ENCODE peak calls at places on chromosomes 2 and 18, in nine cellular contexts. A, W, I, R, X, N, F, Y and C are unnamed samples.

GRCh38 chr2:49702740-49703139 is 548.4 kb upstream of the FSHR start:
- DNase-seq in A (no peak), W (no peak), I (no peak), R (no peak), X (no peak), N (no peak), F (no peak), Y (no peak), C (no peak)

GRCh38 chr2:192000196-192000990 is 153.5 kb upstream of the CAVIN2 start:
- DNase-seq in A (no peak), W (peak), I (no peak), R (no peak), X (no peak), N (no peak), F (no peak), Y (no peak), C (no peak)

GRCh38 chr18:57913686-57914085 is 110.6 kb upstream of the ATP8B1 start:
- DNase-seq in A (no peak), W (no peak), I (no peak), R (no peak), X (no peak), N (no peak), F (peak), Y (no peak), C (no peak)

GRCh38 chr18:48782381-48782841 is 168.4 kb downstream of the SMAD7 start:
- DNase-seq in A (no peak), W (no peak), I (no peak), R (no peak), X (no peak), N (no peak), F (no peak), Y (no peak), C (no peak)

GRCh38 chr2:131646669-131647297 is 119.1 kb downstream of the CCDC74A start:
- DNase-seq in A (no peak), W (no peak), I (no peak), R (no peak), X (no peak), N (peak), F (no peak), Y (peak), C (peak)

GRCh38 chr2:231683292-231683898 is 24.9 kb upstream of the PTMA start:
- DNase-seq in A (no peak), W (no peak), I (no peak), R (no peak), X (no peak), N (no peak), F (no peak), Y (no peak), C (no peak)

GRCh38 chr2:42999391-42999811 is 207.0 kb upstream of the HAAO start:
- DNase-seq in A (no peak), W (peak), I (no peak), R (peak), X (no peak), N (no peak), F (no peak), Y (no peak), C (no peak)

GRCh38 chr2:148103946-148104345 is 83.1 kb downstream of the MBD5 start:
- DNase-seq in A (no peak), W (no peak), I (no peak), R (no peak), X (no peak), N (no peak), F (no peak), Y (no peak), C (no peak)

GRCh38 chr18:13387856-13388548 is 169.4 kb downstream of the LDLRAD4 start:
- DNase-seq in A (peak), W (no peak), I (no peak), R (no peak), X (no peak), N (no peak), F (no peak), Y (no peak), C (no peak)
- H3K4me3 ChIP-seq in A (no peak), W (no peak), I (no peak), R (no peak), X (no peak), N (no peak), F (no peak), Y (no peak), C (no peak)

DNA sequence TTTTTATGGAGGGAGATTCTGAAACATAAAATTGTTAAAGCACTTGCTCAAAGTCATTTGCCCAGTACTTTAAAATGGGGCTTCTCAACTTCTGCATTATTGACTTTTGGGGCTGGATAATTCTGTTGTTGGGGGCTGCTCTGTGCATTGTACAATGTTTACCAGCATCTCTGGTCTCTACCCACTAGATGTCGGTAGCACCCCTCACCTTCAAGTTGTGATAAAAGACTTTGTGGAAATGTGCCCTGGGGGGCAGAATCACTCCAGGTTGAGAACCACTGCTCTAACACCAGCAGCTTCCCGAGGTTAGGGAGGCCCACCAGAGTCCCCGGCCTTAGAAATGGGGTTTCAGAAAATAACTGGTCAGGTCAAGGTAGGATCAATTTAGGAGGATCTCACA is 26.8 kb upstream of the CUL3 start:
- DNase-seq in A (no peak), W (no peak), I (peak), R (no peak), X (no peak), N (no peak), F (no peak), Y (no peak), C (no peak)
- TF ChIP-seq CTCF in A (peak), W (no peak), I (peak), R (no peak), X (no peak), N (no peak), F (no peak), Y (no peak), C (no peak)

GRCh38 chr18:23142285-23142929 is 7.1 kb downstream of the CABLES1 start:
- DNase-seq in A (no peak), W (peak), I (no peak), R (no peak), X (no peak), N (no peak), F (no peak), Y (no peak), C (no peak)

GRCh38 chr18:23141022-23141999 is 6.0 kb downstream of the CABLES1 start:
- DNase-seq in A (peak), W (no peak), I (no peak), R (peak), X (no peak), N (peak), F (no peak), Y (no peak), C (peak)

GRCh38 chr18:23143871-23144270 is 8.6 kb downstream of the CABLES1 start:
- DNase-seq in A (peak), W (no peak), I (no peak), R (no peak), X (no peak), N (peak), F (no peak), Y (peak), C (no peak)

GRCh38 chr18:23144628-23145027 is 9.3 kb downstream of the CABLES1 start:
- DNase-seq in A (no peak), W (no peak), I (no peak), R (no peak), X (no peak), N (no peak), F (no peak), Y (no peak), C (no peak)

GRCh38 chr18:23143059-23143831 is 8.0 kb downstream of the CABLES1 start:
- DNase-seq in A (no peak), W (peak), I (peak), R (peak), X (no peak), N (peak), F (no peak), Y (peak), C (no peak)
- H3K4me3 ChIP-seq in A (no peak), W (no peak), I (no peak), R (no peak), X (no peak), N (no peak), F (no peak), Y (no peak), C (no peak)

GRCh38 chr18:55775972-55776371 is 188.0 kb upstream of the TCF4 start:
- DNase-seq in A (no peak), W (no peak), I (no peak), R (no peak), X (no peak), N (no peak), F (no peak), Y (no peak), C (no peak)
- TF ChIP-seq CTCF in A (peak), W (no peak), I (no peak), R (no peak), X (peak), N (peak), F (peak), Y (no peak), C (no peak)

GRCh38 chr2:38076250-38076709 is 329 bp upstream of the CYP1B1 start:
- DNase-seq in A (peak), W (peak), I (no peak), R (peak), X (no peak), N (peak), F (no peak), Y (peak), C (peak)

GRCh38 chr2:38075436-38076249 is at the start of gene CYP1B1:
- DNase-seq in A (no peak), W (no peak), I (no peak), R (no peak), X (no peak), N (no peak), F (no peak), Y (no peak), C (no peak)

GRCh38 chr2:38073211-38074005 is 2.5 kb downstream of the CYP1B1 start:
- DNase-seq in A (peak), W (no peak), I (no peak), R (no peak), X (no peak), N (no peak), F (no peak), Y (peak), C (peak)

GRCh38 chr2:38074775-38075435 is 1.0 kb downstream of the CYP1B1 start:
- DNase-seq in A (peak), W (no peak), I (no peak), R (no peak), X (no peak), N (peak), F (no peak), Y (peak), C (peak)

DNA sequence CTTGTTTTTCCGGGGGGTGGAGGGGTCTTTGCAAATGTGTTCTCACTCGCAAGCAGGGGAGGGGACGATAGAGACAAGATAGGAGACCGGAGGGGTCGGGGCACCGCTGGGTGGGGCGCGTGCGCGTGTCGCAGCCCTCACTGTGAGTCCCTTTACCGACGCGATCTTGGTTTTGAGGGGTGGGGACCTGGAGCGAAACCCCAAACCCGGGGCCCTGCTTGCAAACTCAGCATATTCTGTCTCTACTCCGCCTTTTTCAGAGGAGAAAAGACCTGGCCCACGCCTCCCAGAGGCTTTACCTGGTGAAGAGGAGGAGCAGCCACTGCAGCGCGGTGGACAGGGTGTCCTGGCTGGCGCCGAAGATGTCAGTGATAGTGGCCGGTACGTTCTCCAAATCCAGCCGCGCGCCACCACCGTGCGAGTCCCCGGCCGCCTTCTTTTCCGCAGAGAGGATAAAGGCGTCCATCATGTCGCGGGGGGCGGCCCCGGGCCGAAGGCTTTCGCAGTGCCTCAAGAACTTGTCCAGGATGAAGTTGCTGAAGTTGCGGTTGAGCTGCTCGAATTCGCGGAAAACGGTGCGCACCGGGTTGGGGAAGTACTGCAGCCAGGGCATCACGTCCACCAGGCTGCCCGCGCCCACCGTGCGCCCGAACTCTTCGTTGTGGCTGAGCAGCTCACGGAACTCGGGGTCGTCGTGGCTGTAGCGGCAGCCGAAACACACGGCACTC is 1.7 kb downstream of the CYP1B1 start:
- DNase-seq in A (no peak), W (no peak), I (no peak), R (no peak), X (no peak), N (no peak), F (no peak), Y (peak), C (no peak)
- H3K4me3 ChIP-seq in A (peak), W (peak), I (no peak), R (no peak), X (peak), N (peak), F (peak), Y (peak), C (no peak)

GRCh38 chr18:39799010-39799409 is 2156.0 kb upstream of the PIK3C3 start:
- DNase-seq in A (peak), W (no peak), I (no peak), R (peak), X (no peak), N (peak), F (no peak), Y (peak), C (no peak)

GRCh38 chr18:39801010-39801409 is 2154.0 kb upstream of the PIK3C3 start:
- DNase-seq in A (no peak), W (no peak), I (no peak), R (no peak), X (no peak), N (no peak), F (no peak), Y (no peak), C (no peak)

GRCh38 chr18:39796413-39796812 is 2158.6 kb upstream of the PIK3C3 start:
- DNase-seq in A (no peak), W (no peak), I (no peak), R (no peak), X (no peak), N (no peak), F (no peak), Y (no peak), C (no peak)

GRCh38 chr18:39795350-39795749 is 2159.7 kb upstream of the PIK3C3 start:
- DNase-seq in A (no peak), W (no peak), I (no peak), R (no peak), X (no peak), N (no peak), F (no peak), Y (no peak), C (no peak)
- TF ChIP-seq CTCF in A (peak), W (no peak), I (no peak), R (no peak), X (no peak), N (peak), F (no peak), Y (peak), C (no peak)

GRCh38 chr18:27860701-27861107 is 316.2 kb downstream of the CDH2 start:
- DNase-seq in A (peak), W (peak), I (no peak), R (no peak), X (no peak), N (no peak), F (no peak), Y (peak), C (no peak)
- H3K4me3 ChIP-seq in A (no peak), W (no peak), I (no peak), R (no peak), X (no peak), N (no peak), F (no peak), Y (no peak), C (no peak)

GRCh38 chr2:172664766-172665165 is 70.9 kb upstream of the RAPGEF4 start:
- DNase-seq in A (no peak), W (no peak), I (no peak), R (no peak), X (no peak), N (no peak), F (no peak), Y (no peak), C (no peak)

GRCh38 chr2:172658945-172659344 is 76.7 kb upstream of the RAPGEF4 start:
- DNase-seq in A (no peak), W (no peak), I (no peak), R (no peak), X (no peak), N (no peak), F (no peak), Y (no peak), C (no peak)

GRCh38 chr2:172667926-172668325 is 67.7 kb upstream of the RAPGEF4 start:
- DNase-seq in A (peak), W (peak), I (no peak), R (no peak), X (no peak), N (no peak), F (no peak), Y (no peak), C (no peak)

DNA sequence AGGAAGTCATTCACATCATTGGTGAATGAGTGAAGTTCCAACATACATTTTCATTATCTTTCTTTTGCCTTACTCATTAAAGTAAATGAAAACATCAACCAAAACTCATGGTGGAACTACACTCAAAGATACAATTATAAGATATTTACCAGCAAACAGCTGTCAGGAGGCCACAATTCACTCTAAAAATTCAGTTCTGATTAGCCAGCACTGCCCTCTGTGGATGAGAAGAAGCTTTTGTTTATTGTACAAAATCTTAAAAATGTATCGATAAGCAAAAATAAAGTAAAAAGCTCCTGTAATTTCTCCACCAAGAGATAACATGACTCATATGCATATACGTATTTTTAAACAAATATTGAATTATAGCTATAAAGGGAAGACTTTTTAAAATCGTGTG is 73.5 kb upstream of the RAPGEF4 start:
- DNase-seq in A (no peak), W (no peak), I (no peak), R (no peak), X (no peak), N (no peak), F (no peak), Y (no peak), C (no peak)
- TF ChIP-seq CTCF in A (no peak), W (no peak), I (no peak), R (no peak), X (peak), N (no peak), F (no peak), Y (no peak), C (no peak)